ENCODE peak calls at places on chromosome 4, in four cellular contexts. U is K562, F is SK-N-SH, I is A549. S is an unnamed sample. For H3K4me1, the result is how much of the 10 kb centered on the place peaks cover.

GRCh38 chr4:106671711-106672110 is 303.1 kb upstream of the GIMD1 start:
- DNase-seq in I (no peak), F (no peak), U (no peak), S (no peak)

GRCh38 chr4:39032218-39033085 is at the start of gene TMEM156:
- DNase-seq in F (no peak), I (peak), U (peak), S (no peak)

GRCh38 chr4:183449193-183449888 is 4.9 kb downstream of the CDKN2AIP start:
- DNase-seq in I (no peak), U (no peak), F (no peak), S (no peak)

GRCh38 chr4:141387299-141387698 is 166.6 kb downstream of the ZNF330 start:
- DNase-seq in I (no peak), U (no peak), F (no peak), S (no peak)

GRCh38 chr4:143359794-143360193 is 23.1 kb downstream of the GAB1 start:
- DNase-seq in I (no peak), F (no peak), U (no peak), S (no peak)

GRCh38 chr4:10123227-10124101 is 6.9 kb upstream of the WDR1 start:
- DNase-seq in I (no peak), F (peak), U (peak), S (no peak)

GRCh38 chr4:20641971-20642370 is 58.3 kb upstream of the PACRGL start:
- DNase-seq in I (no peak), U (no peak), F (no peak), S (no peak)

GRCh38 chr4:1116837-1117236 is 3.5 kb upstream of the RNF212 start:
- DNase-seq in I (no peak), U (no peak), F (no peak), S (no peak)

GRCh38 chr4:86092684-86093083 is 267.2 kb downstream of the MAPK10 start:
- DNase-seq in I (peak), U (no peak), F (no peak), S (no peak)

GRCh38 chr4:71217688-71218087 is 121.1 kb upstream of the SLC4A4 start:
- DNase-seq in F (no peak), U (no peak), I (no peak), S (no peak)

GRCh38 chr4:74546020-74546419 is 101.1 kb downstream of the AREG start:
- DNase-seq in I (peak), F (no peak), U (no peak), S (no peak)

GRCh38 chr4:6105311-6105911 is 87.2 kb upstream of the C4orf50 start:
- DNase-seq in U (no peak), I (no peak), F (no peak), S (no peak)

GRCh38 chr4:144350706-144351105 is 210.2 kb upstream of the GYPA start:
- DNase-seq in U (no peak), I (no peak), F (no peak), S (no peak)

GRCh38 chr4:123304151-123305021 is 92.2 kb upstream of the SPRY1 start:
- DNase-seq in I (no peak), F (no peak), U (no peak), S (no peak)
- TF ChIP-seq EP300 in I (no peak), F (no peak), U (no peak), S (no peak)

GRCh38 chr4:3207531-3208037 is 41.4 kb upstream of the MSANTD1 start:
- DNase-seq in F (peak), I (no peak), U (no peak), S (no peak)

GRCh38 chr4:3210467-3210866 is 38.5 kb upstream of the MSANTD1 start:
- DNase-seq in U (no peak), F (no peak), I (no peak), S (no peak)

GRCh38 chr4:3208826-3209225 is 40.1 kb upstream of the MSANTD1 start:
- DNase-seq in U (no peak), I (no peak), F (no peak), S (no peak)

GRCh38 chr4:3211866-3212265 is 37.1 kb upstream of the MSANTD1 start:
- DNase-seq in U (no peak), F (no peak), I (no peak), S (no peak)

GRCh38 chr4:3209551-3210325 is 39.2 kb upstream of the MSANTD1 start:
- DNase-seq in F (no peak), I (no peak), U (no peak), S (no peak)
- H3K4me3 ChIP-seq in F (no peak), I (no peak), U (no peak), S (no peak)

DNA sequence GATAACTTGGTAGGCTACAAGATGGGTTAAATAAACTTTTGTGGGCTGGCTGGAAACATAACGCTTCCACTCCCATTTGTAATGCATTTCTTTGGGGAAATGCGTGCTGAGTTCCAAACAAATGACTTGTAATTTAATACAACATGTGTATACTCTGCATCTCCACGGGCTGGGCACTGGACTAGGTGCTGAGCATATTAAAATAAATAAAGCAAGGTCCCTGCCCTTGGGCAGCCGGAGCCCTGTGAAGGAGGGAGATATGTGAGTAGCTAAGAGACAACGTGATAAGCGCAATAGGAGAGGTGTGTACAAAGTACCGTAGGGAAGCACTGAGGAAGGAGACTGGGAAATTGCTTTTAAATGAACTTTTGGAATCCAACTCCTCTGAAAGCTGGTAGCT is 147.2 kb upstream of the RBPJ start:
- DNase-seq in F (no peak), U (no peak), I (no peak), S (no peak)
- H3K4me1 ChIP-seq in F (under half), U (under half), I (under half), S (under half)

GRCh38 chr4:171651071-171651470 is 162.1 kb upstream of the GALNTL6 start:
- DNase-seq in U (no peak), I (no peak), F (no peak), S (no peak)

GRCh38 chr4:171650543-171650942 is 162.7 kb upstream of the GALNTL6 start:
- DNase-seq in U (peak), I (no peak), F (peak), S (no peak)

GRCh38 chr4:171648926-171649325 is 164.3 kb upstream of the GALNTL6 start:
- DNase-seq in I (no peak), F (no peak), U (no peak), S (no peak)

GRCh38 chr4:171644430-171645057 is 168.7 kb upstream of the GALNTL6 start:
- DNase-seq in I (no peak), F (no peak), U (no peak), S (no peak)

GRCh38 chr4:171646984-171647383 is 166.2 kb upstream of the GALNTL6 start:
- DNase-seq in U (peak), I (no peak), F (no peak), S (no peak)
- TF ChIP-seq EP300 in U (peak), I (no peak), F (no peak), S (no peak)

GRCh38 chr4:76108467-76109181 is 34.1 kb downstream of the ART3 start:
- DNase-seq in I (peak), F (peak), U (peak), S (no peak)
- H3K4me3 ChIP-seq in I (no peak), F (no peak), U (no peak), S (no peak)